ENCODE peak calls at places on chromosomes 12 and 14, in nine cellular contexts. W is ascending aorta, V is body of pancreas, Q is A549, Y is T-helper 2 cell, J is stomach, O is H7, B is GM12865, E is uterus. X is an unnamed sample.

GRCh38 chr12:52248541-52249035 is 15.5 kb downstream of the KRT7 start:
- DNase-seq in Q (no peak), J (peak; percentile 17), W (peak; percentile 60), V (no peak), E (no peak), B (no peak), O (peak; percentile 48), Y (no peak), X (no peak)

GRCh38 chr12:23906329-23906728 is 43.1 kb downstream of the SOX5 start:
- DNase-seq in W (no peak), V (peak; percentile 6), O (no peak), Y (no peak), Q (no peak), E (no peak), J (no peak), B (no peak), X (no peak)

GRCh38 chr12:13027032-13027431 is 17.1 kb upstream of the FAM234B start:
- DNase-seq in Q (no peak), Y (no peak), B (no peak), W (no peak), E (no peak), J (no peak), V (no peak), O (no peak), X (no peak)

GRCh38 chr12:26748741-26749431 is 84.1 kb downstream of the ITPR2 start:
- DNase-seq in Y (peak; percentile 75), W (no peak), V (no peak), J (no peak), E (no peak), O (no peak), B (peak; percentile 72), Q (no peak), X (no peak)

GRCh38 chr14:105471823-105472495 is 2.7 kb upstream of the CRIP2 start:
- DNase-seq in W (no peak), B (no peak), V (no peak), Q (no peak), O (no peak), E (no peak), Y (no peak), J (no peak), X (no peak)

GRCh38 chr12:106428379-106428778 is 70.8 kb downstream of the POLR3B start:
- DNase-seq in O (no peak), E (peak; percentile 21), Q (no peak), Y (no peak), W (no peak), V (peak; percentile 37), B (no peak), J (peak; percentile 28), X (no peak)

GRCh38 chr12:43063642-43064041 is 474.1 kb upstream of the PRICKLE1 start:
- DNase-seq in Y (no peak), Q (no peak), E (no peak), J (no peak), O (no peak), W (no peak), V (no peak), B (no peak), X (no peak)

GRCh38 chr12:111405856-111406473 is at the start of gene SH2B3:
- DNase-seq in B (no peak), Q (no peak), E (peak; percentile 78), V (no peak), O (no peak), Y (peak; percentile 85), J (no peak), W (no peak), X (no peak)

GRCh38 chr14:57391609-57392195 is 1.3 kb downstream of the NAA30 start:
- DNase-seq in O (no peak), J (no peak), Q (no peak), W (no peak), B (no peak), V (peak; percentile 12), E (no peak), Y (peak; percentile 15), X (no peak)

GRCh38 chr12:12550277-12550676 is 12.4 kb downstream of the DUSP16 start:
- DNase-seq in W (no peak), J (no peak), E (no peak), Q (no peak), V (no peak), Y (no peak), B (no peak), O (no peak), X (no peak)

GRCh38 chr14:36096090-36096489 is 80.4 kb downstream of the PTCSC3 start:
- DNase-seq in J (no peak), V (no peak), Y (no peak), E (no peak), O (no peak), B (no peak), Q (no peak), W (no peak), X (no peak)

GRCh38 chr14:23301969-23302289 is 730 bp downstream of the PPP1R3E start:
- DNase-seq in O (no peak), Y (peak; percentile 81), J (no peak), W (no peak), V (no peak), Q (no peak), B (no peak), E (no peak), X (no peak)

GRCh38 chr14:89386214-89386886 is 30.7 kb downstream of the FOXN3 start:
- DNase-seq in W (peak; percentile 45), J (no peak), B (peak; percentile 76), Q (no peak), Y (no peak), O (no peak), E (no peak), V (peak; percentile 52), X (no peak)

GRCh38 chr14:45070215-45070614 is 13.7 kb upstream of the PRPF39 start:
- DNase-seq in J (no peak), Y (peak; percentile 24), E (no peak), B (no peak), V (no peak), W (no peak), O (no peak), Q (peak; percentile 17), X (no peak)

GRCh38 chr12:131929530-131930456 is 717 bp downstream of the PUS1 start:
- DNase-seq in V (peak; percentile 40), E (no peak), W (no peak), Q (peak; percentile 41), B (peak; percentile 60), J (no peak), Y (peak; percentile 67), O (peak; percentile 91), X (peak; percentile 48)

GRCh38 chr14:51291016-51291415 is 51.0 kb downstream of the TMX1 start:
- DNase-seq in Y (no peak), E (no peak), O (no peak), J (no peak), B (no peak), W (no peak), V (no peak), Q (no peak), X (no peak)

GRCh38 chr12:116465892-116466291 is 93.3 kb upstream of the MAP1LC3B2 start:
- DNase-seq in O (no peak), V (peak; percentile 50), W (no peak), Y (no peak), J (no peak), E (no peak), B (no peak), Q (peak; percentile 46), X (no peak)

GRCh38 chr12:26614217-26614616 is 218.8 kb downstream of the ITPR2 start:
- DNase-seq in Q (peak; percentile 49), B (peak; percentile 45), O (peak; percentile 36), V (peak; percentile 32), E (no peak), J (no peak), Y (peak; percentile 39), W (no peak), X (no peak)

GRCh38 chr12:3436496-3437060 is 54.4 kb upstream of the PRMT8 start:
- DNase-seq in W (peak; percentile 34), Y (no peak), J (peak; percentile 34), B (no peak), O (no peak), Q (no peak), E (no peak), V (peak; percentile 22), X (no peak)

GRCh38 chr14:56400426-56400825 is 179.2 kb upstream of the TMEM260 start:
- DNase-seq in W (no peak), Q (no peak), E (no peak), O (no peak), V (no peak), J (no peak), Y (no peak), B (no peak), X (no peak)

GRCh38 chr12:103647267-103647666 is 60.2 kb downstream of the STAB2 start:
- DNase-seq in O (no peak), Y (no peak), B (no peak), V (no peak), E (no peak), W (no peak), J (no peak), Q (peak; percentile 26), X (no peak)

GRCh38 chr12:115185529-115185928 is 501.6 kb upstream of the TBX3 start:
- DNase-seq in B (no peak), Y (no peak), E (no peak), O (no peak), J (no peak), Q (no peak), V (no peak), W (no peak), X (no peak)

GRCh38 chr12:108630481-108631207 is 3.0 kb downstream of the SELPLG start:
- DNase-seq in W (no peak), B (no peak), Y (peak; percentile 58), O (no peak), Q (no peak), V (no peak), E (no peak), J (no peak), X (no peak)

GRCh38 chr14:99183311-99183710 is 88.7 kb downstream of the BCL11B start:
- DNase-seq in Y (no peak), Q (no peak), V (no peak), W (no peak), O (peak; percentile 18), B (no peak), E (no peak), J (no peak), X (no peak)

GRCh38 chr14:88005978-88006851 is 1.3 kb downstream of the GPR65 start:
- DNase-seq in Y (peak; percentile 98), B (peak; percentile 90), J (no peak), W (peak; percentile 66), V (no peak), Q (no peak), O (no peak), E (no peak), X (no peak)

GRCh38 chr14:40240456-40240855 is 808.2 kb upstream of the FBXO33 start:
- DNase-seq in J (no peak), Y (no peak), Q (no peak), W (no peak), B (no peak), E (no peak), V (no peak), O (no peak), X (no peak)

X was measured in activated B cell treated with CpG ODN at 0.5 μM for 24 hours.